ENCODE peak calls at places on chromosomes 4 and X, in eight cellular contexts. One of them, this sample, is unnamed.

GRCh38 chr4:110163327-110164070 is 34.9 kb downstream of the ELOVL6 start:
- DNase-seq in HFFc6: peak; percentile 93
- DNase-seq in fibroblast of mammary gland: peak; percentile 84
- DNase-seq in GM20000: no peak
- DNase-seq in thyroid gland: no peak
- DNase-seq in stomach: no peak
- DNase-seq in brain microvascular endothelial cell: peak; percentile 82
- DNase-seq in K562: no peak
- DNase-seq in this sample: no peak

GRCh38 chr4:125096662-125097061 is 218.1 kb upstream of the FAT4 start:
- DNase-seq in stomach: peak; percentile 41
- DNase-seq in HFFc6: no peak
- DNase-seq in brain microvascular endothelial cell: no peak
- DNase-seq in GM20000: no peak
- DNase-seq in fibroblast of mammary gland: no peak
- DNase-seq in thyroid gland: no peak
- DNase-seq in K562: no peak
- DNase-seq in this sample: peak; percentile 49

GRCh38 chr4:181536753-181537434 is 706.3 kb upstream of the TENM3 start:
- DNase-seq in GM20000: no peak
- DNase-seq in stomach: no peak
- DNase-seq in fibroblast of mammary gland: no peak
- DNase-seq in K562: no peak
- DNase-seq in thyroid gland: no peak
- DNase-seq in brain microvascular endothelial cell: no peak
- DNase-seq in HFFc6: no peak
- DNase-seq in this sample: no peak

GRCh38 chr4:36884151-36884550 is 360.4 kb upstream of the NWD2 start:
- DNase-seq in fibroblast of mammary gland: no peak
- DNase-seq in GM20000: no peak
- DNase-seq in thyroid gland: no peak
- DNase-seq in K562: no peak
- DNase-seq in brain microvascular endothelial cell: no peak
- DNase-seq in HFFc6: no peak
- DNase-seq in stomach: no peak
- DNase-seq in this sample: no peak

GRCh38 chr4:182124359-182124758 is 118.8 kb upstream of the TENM3 start:
- DNase-seq in stomach: no peak
- DNase-seq in HFFc6: no peak
- DNase-seq in GM20000: no peak
- DNase-seq in brain microvascular endothelial cell: no peak
- DNase-seq in fibroblast of mammary gland: no peak
- DNase-seq in K562: no peak
- DNase-seq in thyroid gland: no peak
- DNase-seq in this sample: no peak

GRCh38 chrX:119672252-119672825 is 20.6 kb downstream of the SEPTIN6 start:
- DNase-seq in GM20000: no peak
- DNase-seq in K562: no peak
- DNase-seq in stomach: no peak
- DNase-seq in HFFc6: no peak
- DNase-seq in brain microvascular endothelial cell: no peak
- DNase-seq in thyroid gland: no peak
- DNase-seq in fibroblast of mammary gland: peak; percentile 18
- DNase-seq in this sample: no peak

GRCh38 chrX:69060631-69061408 is 104.4 kb downstream of the PJA1 start:
- DNase-seq in stomach: peak; percentile 54
- DNase-seq in thyroid gland: peak; percentile 54
- DNase-seq in HFFc6: no peak
- DNase-seq in fibroblast of mammary gland: peak; percentile 50
- DNase-seq in brain microvascular endothelial cell: no peak
- DNase-seq in GM20000: peak; percentile 20
- DNase-seq in K562: no peak
- DNase-seq in this sample: peak; percentile 42

GRCh38 chrX:150508461-150509367 is 59.7 kb upstream of the MTM1 start:
- DNase-seq in brain microvascular endothelial cell: no peak
- DNase-seq in stomach: peak; percentile 65
- DNase-seq in K562: no peak
- DNase-seq in thyroid gland: peak; percentile 80
- DNase-seq in HFFc6: no peak
- DNase-seq in GM20000: no peak
- DNase-seq in fibroblast of mammary gland: peak; percentile 28
- DNase-seq in this sample: peak; percentile 83

GRCh38 chr4:40289366-40290188 is 45.6 kb upstream of the CHRNA9 start:
- DNase-seq in brain microvascular endothelial cell: peak; percentile 12
- DNase-seq in GM20000: no peak
- DNase-seq in fibroblast of mammary gland: peak; percentile 52
- DNase-seq in HFFc6: no peak
- DNase-seq in K562: no peak
- DNase-seq in thyroid gland: no peak
- DNase-seq in stomach: no peak
- DNase-seq in this sample: no peak

GRCh38 chrX:127708155-127708554 is 344.0 kb downstream of the ACTRT1 start:
- DNase-seq in HFFc6: no peak
- DNase-seq in thyroid gland: peak; percentile 2
- DNase-seq in brain microvascular endothelial cell: no peak
- DNase-seq in stomach: no peak
- DNase-seq in GM20000: no peak
- DNase-seq in fibroblast of mammary gland: no peak
- DNase-seq in K562: no peak
- DNase-seq in this sample: no peak

GRCh38 chr4:30903493-30903892 is 183.3 kb downstream of the PCDH7 start:
- DNase-seq in HFFc6: no peak
- DNase-seq in fibroblast of mammary gland: peak; percentile 54
- DNase-seq in K562: no peak
- DNase-seq in stomach: no peak
- DNase-seq in brain microvascular endothelial cell: no peak
- DNase-seq in thyroid gland: no peak
- DNase-seq in GM20000: no peak
- DNase-seq in this sample: no peak

GRCh38 chr4:2271279-2272025 is 9.5 kb upstream of the MXD4 start:
- DNase-seq in thyroid gland: no peak
- DNase-seq in fibroblast of mammary gland: no peak
- DNase-seq in K562: no peak
- DNase-seq in stomach: no peak
- DNase-seq in HFFc6: no peak
- DNase-seq in GM20000: no peak
- DNase-seq in brain microvascular endothelial cell: no peak
- DNase-seq in this sample: no peak

GRCh38 chr4:118112647-118113046 is 78.4 kb downstream of the NDST3 start:
- DNase-seq in GM20000: no peak
- DNase-seq in brain microvascular endothelial cell: no peak
- DNase-seq in thyroid gland: no peak
- DNase-seq in fibroblast of mammary gland: peak; percentile 14
- DNase-seq in stomach: no peak
- DNase-seq in K562: no peak
- DNase-seq in HFFc6: no peak
- DNase-seq in this sample: no peak

GRCh38 chr4:113300384-113301011 is 251.0 kb downstream of the ANK2 start:
- DNase-seq in brain microvascular endothelial cell: peak; percentile 95
- DNase-seq in HFFc6: peak; percentile 33
- DNase-seq in stomach: no peak
- DNase-seq in K562: no peak
- DNase-seq in GM20000: no peak
- DNase-seq in thyroid gland: peak; percentile 28
- DNase-seq in fibroblast of mammary gland: peak; percentile 96
- DNase-seq in this sample: no peak

GRCh38 chr4:119087656-119088055 is 48.0 kb upstream of the MYOZ2 start:
- DNase-seq in stomach: no peak
- DNase-seq in HFFc6: no peak
- DNase-seq in K562: no peak
- DNase-seq in GM20000: no peak
- DNase-seq in fibroblast of mammary gland: no peak
- DNase-seq in thyroid gland: no peak
- DNase-seq in brain microvascular endothelial cell: no peak
- DNase-seq in this sample: no peak

GRCh38 chr4:183504930-183505555 is at the start of gene ING2:
- DNase-seq in HFFc6: peak; percentile 28
- DNase-seq in brain microvascular endothelial cell: peak; percentile 6
- DNase-seq in stomach: no peak
- DNase-seq in GM20000: peak; percentile 91
- DNase-seq in K562: peak; percentile 78
- DNase-seq in thyroid gland: no peak
- DNase-seq in fibroblast of mammary gland: no peak
- DNase-seq in this sample: no peak

GRCh38 chrX:108199691-108200090 is 108.1 kb downstream of the ATG4A start:
- DNase-seq in K562: peak; percentile 17
- DNase-seq in stomach: no peak
- DNase-seq in thyroid gland: no peak
- DNase-seq in brain microvascular endothelial cell: peak; percentile 18
- DNase-seq in fibroblast of mammary gland: peak; percentile 59
- DNase-seq in HFFc6: peak; percentile 1
- DNase-seq in GM20000: peak; percentile 15
- DNase-seq in this sample: no peak

GRCh38 chr4:52019941-52020657 is at the start of gene LRRC66:
- DNase-seq in thyroid gland: no peak
- DNase-seq in fibroblast of mammary gland: no peak
- DNase-seq in GM20000: no peak
- DNase-seq in brain microvascular endothelial cell: no peak
- DNase-seq in HFFc6: no peak
- DNase-seq in stomach: peak; percentile 69
- DNase-seq in K562: no peak
- DNase-seq in this sample: peak; percentile 12

GRCh38 chr4:17511041-17511949 is 595 bp downstream of the QDPR start:
- DNase-seq in stomach: peak; percentile 64
- DNase-seq in fibroblast of mammary gland: peak; percentile 38
- DNase-seq in brain microvascular endothelial cell: peak; percentile 38
- DNase-seq in K562: peak; percentile 61
- DNase-seq in thyroid gland: peak; percentile 62
- DNase-seq in GM20000: peak; percentile 56
- DNase-seq in HFFc6: peak; percentile 53
- DNase-seq in this sample: peak; percentile 66

GRCh38 chr4:112509243-112510190 is 6.5 kb downstream of the NEUROG2 start:
- DNase-seq in stomach: no peak
- DNase-seq in brain microvascular endothelial cell: no peak
- DNase-seq in fibroblast of mammary gland: no peak
- DNase-seq in K562: no peak
- DNase-seq in thyroid gland: no peak
- DNase-seq in HFFc6: peak; percentile 21
- DNase-seq in GM20000: no peak
- DNase-seq in this sample: no peak

GRCh38 chrX:49064303-49064702 is 5.5 kb downstream of the CCDC120 start:
- DNase-seq in brain microvascular endothelial cell: no peak
- DNase-seq in GM20000: no peak
- DNase-seq in thyroid gland: no peak
- DNase-seq in HFFc6: no peak
- DNase-seq in stomach: no peak
- DNase-seq in fibroblast of mammary gland: no peak
- DNase-seq in K562: no peak
- DNase-seq in this sample: no peak

GRCh38 chr4:184408021-184408710 is 66.2 kb downstream of the IRF2 start:
- DNase-seq in HFFc6: peak; percentile 77
- DNase-seq in brain microvascular endothelial cell: peak; percentile 54
- DNase-seq in thyroid gland: no peak
- DNase-seq in fibroblast of mammary gland: peak; percentile 85
- DNase-seq in stomach: no peak
- DNase-seq in K562: no peak
- DNase-seq in GM20000: no peak
- DNase-seq in this sample: no peak

GRCh38 chrX:65726708-65727107 is 59.3 kb downstream of the MSN start:
- DNase-seq in fibroblast of mammary gland: no peak
- DNase-seq in thyroid gland: no peak
- DNase-seq in brain microvascular endothelial cell: no peak
- DNase-seq in HFFc6: no peak
- DNase-seq in stomach: no peak
- DNase-seq in GM20000: no peak
- DNase-seq in K562: no peak
- DNase-seq in this sample: no peak
- TF ChIP-seq CTCF in fibroblast of mammary gland: no peak
- TF ChIP-seq CTCF in thyroid gland: no peak
- TF ChIP-seq CTCF in brain microvascular endothelial cell: no peak
- TF ChIP-seq CTCF in HFFc6: no peak
- TF ChIP-seq CTCF in stomach: no peak
- TF ChIP-seq CTCF in GM20000: no peak
- TF ChIP-seq CTCF in K562: no peak
- TF ChIP-seq CTCF in this sample: no peak

GRCh38 chr4:169152899-169153298 is 117.9 kb downstream of the SH3RF1 start:
- DNase-seq in fibroblast of mammary gland: no peak
- DNase-seq in K562: no peak
- DNase-seq in GM20000: no peak
- DNase-seq in stomach: no peak
- DNase-seq in HFFc6: no peak
- DNase-seq in brain microvascular endothelial cell: no peak
- DNase-seq in thyroid gland: no peak
- DNase-seq in this sample: no peak
- TF ChIP-seq CTCF in fibroblast of mammary gland: peak; percentile 23
- TF ChIP-seq CTCF in K562: peak; percentile 29
- TF ChIP-seq CTCF in GM20000: no peak
- TF ChIP-seq CTCF in stomach: no peak
- TF ChIP-seq CTCF in HFFc6: peak; percentile 60
- TF ChIP-seq CTCF in brain microvascular endothelial cell: peak; percentile 45
- TF ChIP-seq CTCF in thyroid gland: no peak
- TF ChIP-seq CTCF in this sample: no peak

DNA sequence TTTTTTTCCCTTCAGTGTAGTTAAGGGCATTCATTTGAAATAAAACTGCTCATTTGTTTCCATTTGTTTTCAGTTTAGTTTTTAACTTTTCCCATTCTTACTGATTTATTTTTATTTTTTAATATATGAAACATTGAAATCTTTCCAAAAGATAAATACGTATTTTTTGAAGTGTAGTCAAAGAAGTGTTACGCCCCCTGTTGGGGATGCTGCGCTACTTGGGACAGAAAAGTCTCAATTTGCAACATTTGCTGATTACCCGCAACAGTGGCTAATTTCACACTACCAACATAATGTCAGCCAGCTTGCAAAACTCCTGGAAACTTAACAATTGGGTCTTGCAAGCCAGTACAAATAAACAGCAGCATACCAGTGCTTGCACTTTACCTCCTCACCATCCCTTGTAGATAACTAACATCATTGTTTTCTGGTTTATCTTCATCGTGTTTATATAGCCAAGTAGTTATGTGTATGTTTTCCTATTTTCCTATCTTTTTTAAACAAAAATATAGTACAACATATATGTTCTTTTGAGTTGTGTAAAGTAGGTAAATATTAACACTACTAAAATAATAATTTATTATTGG is 158.6 kb downstream of the STPG2 start:
- DNase-seq in fibroblast of mammary gland: no peak
- DNase-seq in GM20000: no peak
- DNase-seq in K562: no peak
- DNase-seq in thyroid gland: no peak
- DNase-seq in HFFc6: no peak
- DNase-seq in stomach: no peak
- DNase-seq in brain microvascular endothelial cell: no peak
- DNase-seq in this sample: no peak
- TF ChIP-seq CTCF in fibroblast of mammary gland: peak; percentile 27
- TF ChIP-seq CTCF in GM20000: no peak
- TF ChIP-seq CTCF in K562: no peak
- TF ChIP-seq CTCF in thyroid gland: no peak
- TF ChIP-seq CTCF in HFFc6: peak; percentile 66
- TF ChIP-seq CTCF in stomach: no peak
- TF ChIP-seq CTCF in brain microvascular endothelial cell: peak; percentile 61
- TF ChIP-seq CTCF in this sample: no peak

DNA sequence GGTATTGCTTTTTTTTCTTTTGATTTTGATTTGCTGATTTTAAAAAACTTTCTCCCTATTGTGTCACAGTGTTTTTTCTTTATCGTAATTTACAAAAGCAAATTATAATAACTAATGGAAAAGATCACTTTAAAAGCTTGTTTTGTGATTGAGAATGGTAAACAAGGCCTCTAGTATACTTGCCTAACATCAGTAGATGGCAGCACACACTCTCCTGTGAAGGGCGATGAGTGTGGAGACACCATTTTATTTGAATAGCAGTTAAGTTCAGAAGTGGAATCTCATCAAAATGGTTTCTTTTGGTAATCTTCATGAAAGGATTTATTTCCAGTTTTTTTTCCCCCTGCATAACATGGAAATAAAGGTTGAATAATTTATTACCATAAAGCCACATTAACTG is 72.3 kb downstream of the PAK3 start:
- DNase-seq in fibroblast of mammary gland: peak; percentile 53
- DNase-seq in brain microvascular endothelial cell: no peak
- DNase-seq in K562: no peak
- DNase-seq in thyroid gland: no peak
- DNase-seq in HFFc6: no peak
- DNase-seq in GM20000: no peak
- DNase-seq in stomach: no peak
- DNase-seq in this sample: no peak
- TF ChIP-seq CTCF in fibroblast of mammary gland: peak; percentile 47
- TF ChIP-seq CTCF in brain microvascular endothelial cell: peak; percentile 20
- TF ChIP-seq CTCF in K562: no peak
- TF ChIP-seq CTCF in thyroid gland: no peak
- TF ChIP-seq CTCF in HFFc6: no peak
- TF ChIP-seq CTCF in GM20000: no peak
- TF ChIP-seq CTCF in stomach: no peak
- TF ChIP-seq CTCF in this sample: no peak